ENCODE peak calls at places on chromosomes 5 and 9, in ten cellular contexts. T, L, Z, R, C, E, B, O, S and K are unnamed samples.

GRCh38 chr5:123755587-123756324 is 243.8 kb downstream of the CSNK1G3 start:
- DNase-seq in E (no peak), B (no peak), S (no peak), C (no peak), R (no peak), Z (no peak), T (no peak), L (no peak), O (no peak), K (no peak)

GRCh38 chr9:118510711-118511110 is 806.5 kb downstream of the TLR4 start:
- DNase-seq in E (no peak), Z (no peak), S (no peak), O (no peak), B (no peak), C (no peak), R (no peak), L (no peak), T (no peak), K (no peak)

GRCh38 chr9:95067888-95068287 is 249.6 kb downstream of the FANCC start:
- DNase-seq in S (no peak), B (no peak), R (no peak), E (no peak), O (no peak), C (no peak), Z (no peak), T (no peak), L (no peak), K (no peak)

GRCh38 chr9:34994429-34995287 is 5.1 kb downstream of the DNAJB5 start:
- DNase-seq in Z (no peak), S (no peak), L (no peak), T (peak; percentile 65), E (no peak), R (peak; percentile 38), B (peak; percentile 32), C (no peak), O (no peak), K (no peak)

GRCh38 chr9:121503443-121503842 is 3.8 kb upstream of the GGTA1 start:
- DNase-seq in O (no peak), Z (no peak), S (no peak), L (peak; percentile 25), C (no peak), E (no peak), B (no peak), T (no peak), R (no peak), K (no peak)

GRCh38 chr5:153551537-153552079 is 61.1 kb downstream of the GRIA1 start:
- DNase-seq in T (no peak), S (no peak), C (no peak), B (peak; percentile 75), R (no peak), Z (no peak), E (no peak), L (no peak), O (no peak), K (no peak)

GRCh38 chr5:89351232-89351631 is 468.2 kb upstream of the MEF2C start:
- DNase-seq in C (no peak), L (no peak), Z (no peak), O (no peak), T (no peak), B (peak; percentile 68), R (no peak), S (no peak), E (no peak), K (no peak)

GRCh38 chr9:33703430-33704096 is 91.8 kb upstream of the PRSS3 start:
- DNase-seq in R (no peak), Z (no peak), B (no peak), T (no peak), O (no peak), E (no peak), C (no peak), L (no peak), S (no peak), K (no peak)

GRCh38 chr9:113973963-113974413 is 97.9 kb downstream of the ZNF618 start:
- DNase-seq in Z (no peak), R (no peak), C (no peak), S (no peak), O (no peak), T (no peak), E (no peak), L (no peak), B (no peak), K (no peak)

GRCh38 chr9:130539473-130540223 is 39.7 kb upstream of the FUBP3 start:
- DNase-seq in C (no peak), B (peak; percentile 70), O (no peak), T (no peak), R (no peak), S (no peak), E (no peak), L (no peak), Z (no peak), K (no peak)

GRCh38 chr9:16343249-16344237 is 526.9 kb downstream of the BNC2 start:
- DNase-seq in T (no peak), C (no peak), S (no peak), Z (no peak), O (no peak), R (no peak), B (no peak), E (no peak), L (no peak), K (no peak)

GRCh38 chr9:129610473-129611301 is 10.2 kb downstream of the C9orf50 start:
- DNase-seq in Z (peak; percentile 69), R (peak; percentile 48), S (peak; percentile 64), O (peak; percentile 73), L (peak; percentile 57), T (peak; percentile 85), C (no peak), E (peak; percentile 84), B (peak; percentile 63), K (peak; percentile 77)

GRCh38 chr5:159061186-159061796 is 38.4 kb downstream of the EBF1 start:
- DNase-seq in T (peak; percentile 25), L (no peak), S (no peak), O (no peak), E (no peak), C (no peak), R (no peak), Z (no peak), B (peak; percentile 28), K (no peak)

GRCh38 chr5:173328896-173329369 is 719 bp upstream of the STC2 start:
- DNase-seq in Z (no peak), T (peak; percentile 48), E (no peak), B (peak; percentile 78), R (peak; percentile 64), L (no peak), C (no peak), S (no peak), O (peak; percentile 5), K (peak; percentile 55)

GRCh38 chr9:81268048-81268447 is 421.3 kb downstream of the TLE1 start:
- DNase-seq in Z (no peak), B (no peak), T (no peak), O (no peak), R (no peak), E (no peak), L (no peak), C (no peak), S (no peak), K (no peak)

GRCh38 chr5:178786859-178787499 is 56.5 kb upstream of the ZNF354A start:
- DNase-seq in E (no peak), Z (no peak), T (no peak), B (peak; percentile 83), O (no peak), C (no peak), R (peak; percentile 28), S (no peak), L (no peak), K (no peak)

GRCh38 chr9:134318481-134318891 is 7.8 kb upstream of the RXRA start:
- DNase-seq in C (no peak), L (no peak), O (no peak), Z (no peak), T (no peak), B (no peak), S (no peak), R (no peak), E (peak; percentile 23), K (no peak)

GRCh38 chr5:135392256-135392655 is 6.8 kb downstream of the MACROH2A1 start:
- DNase-seq in O (no peak), S (no peak), B (peak; percentile 71), R (no peak), Z (no peak), C (peak; percentile 68), T (no peak), L (peak; percentile 39), E (no peak), K (peak; percentile 19)

GRCh38 chr9:109118802-109119438 is 827 bp downstream of the TMEM245 start:
- DNase-seq in C (no peak), T (no peak), E (no peak), O (peak; percentile 7), L (peak; percentile 14), Z (no peak), S (no peak), R (peak; percentile 16), B (no peak), K (peak; percentile 17)

GRCh38 chr9:121399126-121399882 is 29.3 kb upstream of the STOM start:
- DNase-seq in S (no peak), R (no peak), T (no peak), O (no peak), E (no peak), C (no peak), B (no peak), L (no peak), Z (no peak), K (no peak)

GRCh38 chr5:132684496-132684895 is 10.7 kb downstream of the IL4 start:
- DNase-seq in B (no peak), O (no peak), Z (no peak), T (no peak), C (no peak), R (no peak), L (no peak), E (no peak), S (no peak), K (no peak)

GRCh38 chr5:96609369-96609768 is 52.8 kb upstream of the CAST start:
- DNase-seq in R (no peak), T (no peak), Z (no peak), S (no peak), E (no peak), C (no peak), L (no peak), B (no peak), O (no peak), K (no peak)

GRCh38 chr5:171891150-171891549 is 105.5 kb downstream of the SMIM23 start:
- DNase-seq in S (no peak), B (no peak), R (no peak), O (no peak), T (no peak), L (no peak), Z (no peak), E (no peak), C (no peak), K (no peak)

GRCh38 chr5:73437126-73438047 is 11.2 kb downstream of the FOXD1 start:
- DNase-seq in E (peak; percentile 52), R (no peak), Z (no peak), L (no peak), C (no peak), S (no peak), T (peak; percentile 77), O (no peak), B (peak; percentile 39), K (no peak)

GRCh38 chr9:30774326-30774725 is 1610.1 kb upstream of the ACO1 start:
- DNase-seq in S (no peak), T (peak; percentile 16), O (no peak), C (no peak), E (peak; percentile 37), Z (no peak), B (no peak), R (peak; percentile 28), L (no peak), K (no peak)

GRCh38 chr5:122142480-122142879 is 13.1 kb downstream of the ZNF474 start:
- DNase-seq in T (no peak), C (no peak), B (peak; percentile 80), L (no peak), E (no peak), O (no peak), S (no peak), R (no peak), Z (no peak), K (no peak)

GRCh38 chr5:140073296-140073695 is 30.2 kb upstream of the NRG2 start:
- DNase-seq in C (no peak), Z (no peak), R (no peak), B (peak; percentile 4), O (no peak), L (no peak), S (no peak), E (no peak), T (no peak), K (no peak)

GRCh38 chr5:121660142-121660541 is 191.5 kb upstream of the FTMT start:
- DNase-seq in S (no peak), L (no peak), Z (no peak), R (no peak), O (no peak), E (no peak), C (no peak), T (no peak), B (no peak), K (no peak)